ENCODE peak calls at places on chromosomes 6 and 20, in seven cellular contexts. F is SK-N-SH, P is K562, Z is HCT116, W is GM12878, D is HepG2, G is H1. N is an unnamed sample.

GRCh38 chr6:37653933-37654565 is 43.6 kb downstream of the MDGA1 start:
- DNase-seq in P (peak), D (peak), F (peak), W (peak), Z (peak), G (peak), N (peak)

GRCh38 chr6:16130437-16130891 is 1.6 kb downstream of the MYLIP start:
- DNase-seq in W (no peak), D (no peak), Z (no peak), P (no peak), G (no peak), F (no peak), N (no peak)

GRCh38 chr6:169950558-169950957 is 199.1 kb downstream of the ERMARD start:
- DNase-seq in W (no peak), P (no peak), F (no peak), G (no peak), Z (peak), D (no peak), N (peak)

GRCh38 chr6:36656441-36656840 is 22.1 kb upstream of the CDKN1A start:
- DNase-seq in D (no peak), W (no peak), F (no peak), G (no peak), Z (no peak), P (no peak), N (no peak)

GRCh38 chr6:37371158-37372083 is 17.6 kb downstream of the RNF8 start:
- DNase-seq in F (no peak), P (no peak), D (no peak), W (no peak), Z (no peak), G (no peak), N (no peak)

GRCh38 chr6:167819640-167820039 is 7.1 kb upstream of the AFDN start:
- DNase-seq in W (no peak), Z (no peak), F (no peak), G (no peak), D (no peak), P (no peak), N (no peak)

GRCh38 chr6:45911691-45912090 is 104.0 kb downstream of the CLIC5 start:
- DNase-seq in P (no peak), Z (no peak), D (no peak), F (no peak), W (no peak), G (no peak), N (no peak)

GRCh38 chr20:12660918-12661317 is 347.9 kb upstream of the SPTLC3 start:
- DNase-seq in P (no peak), G (peak), F (peak), Z (no peak), D (peak), W (no peak), N (no peak)

GRCh38 chr6:6950373-6951145 is 157.2 kb upstream of the RREB1 start:
- DNase-seq in D (no peak), Z (no peak), F (no peak), W (no peak), P (no peak), G (no peak), N (no peak)

GRCh38 chr6:132995009-132995408 is 180.6 kb downstream of the RPS12 start:
- DNase-seq in D (no peak), G (no peak), Z (no peak), F (no peak), P (no peak), W (no peak), N (no peak)

GRCh38 chr6:5457983-5458683 is 196.8 kb downstream of the FARS2 start:
- DNase-seq in W (no peak), F (no peak), P (no peak), Z (no peak), D (no peak), G (no peak), N (peak)

GRCh38 chr6:109939654-109940053 is 38.5 kb upstream of the GPR6 start:
- DNase-seq in Z (no peak), F (no peak), W (no peak), D (peak), P (no peak), G (no peak), N (no peak)

GRCh38 chr6:4670295-4670694 is 105.9 kb upstream of the CDYL start:
- DNase-seq in Z (no peak), G (peak), D (no peak), F (no peak), W (no peak), P (no peak), N (no peak)

GRCh38 chr6:134686071-134686470 is 263.8 kb downstream of the ALDH8A1 start:
- DNase-seq in G (no peak), D (no peak), Z (no peak), W (no peak), F (no peak), P (no peak), N (no peak)

GRCh38 chr6:63636516-63636968 is 940 bp downstream of the PHF3 start:
- DNase-seq in F (peak), Z (peak), G (no peak), W (no peak), P (peak), D (peak), N (peak)

GRCh38 chr6:105135056-105135455 is 44.8 kb downstream of the POPDC3 start:
- DNase-seq in F (peak), W (no peak), P (no peak), Z (no peak), G (no peak), D (peak), N (no peak)

GRCh38 chr6:67736816-67737215 is 898.3 kb upstream of the ADGRB3 start:
- DNase-seq in D (no peak), Z (no peak), G (no peak), W (no peak), F (no peak), P (no peak), N (no peak)

GRCh38 chr6:41705996-41706835 is 29.2 kb downstream of the TFEB start:
- DNase-seq in P (peak), D (peak), F (peak), W (peak), G (peak), Z (no peak), N (peak)

GRCh38 chr6:110738899-110739365 is 76.3 kb downstream of the CDK19 start:
- DNase-seq in F (no peak), P (no peak), G (no peak), Z (no peak), W (no peak), D (peak), N (no peak)

GRCh38 chr20:39381598-39381997 is 419.5 kb downstream of the DHX35 start:
- DNase-seq in F (no peak), G (no peak), D (no peak), Z (no peak), W (no peak), P (no peak), N (no peak)

GRCh38 chr6:106882601-106883518 is 91.7 kb downstream of the CD24 start:
- DNase-seq in P (no peak), F (no peak), Z (no peak), D (no peak), W (no peak), G (no peak), N (no peak)

GRCh38 chr20:22743426-22743825 is 159.1 kb upstream of the FOXA2 start:
- DNase-seq in D (no peak), W (no peak), P (no peak), F (no peak), G (no peak), Z (no peak), N (no peak)

GRCh38 chr20:63096681-63097335 is 90.0 kb upstream of the BHLHE23 start:
- DNase-seq in P (no peak), D (no peak), G (peak), Z (no peak), W (no peak), F (no peak), N (no peak)

GRCh38 chr6:128280960-128281359 is 239.4 kb downstream of the PTPRK start:
- DNase-seq in G (no peak), P (no peak), D (peak), F (no peak), W (no peak), Z (no peak), N (no peak)

GRCh38 chr20:48919882-48920526 is 1.5 kb upstream of the ARFGEF2 start:
- DNase-seq in G (no peak), P (no peak), W (no peak), F (no peak), D (peak), Z (no peak), N (peak)

GRCh38 chr6:22785036-22785435 is 215.7 kb downstream of the HDGFL1 start:
- DNase-seq in F (peak), W (no peak), G (no peak), D (no peak), P (no peak), Z (no peak), N (no peak)

GRCh38 chr6:165884813-165885765 is 222.0 kb upstream of the PDE10A start:
- DNase-seq in P (peak), G (peak), W (peak), D (peak), Z (peak), F (peak), N (peak)

DNA sequence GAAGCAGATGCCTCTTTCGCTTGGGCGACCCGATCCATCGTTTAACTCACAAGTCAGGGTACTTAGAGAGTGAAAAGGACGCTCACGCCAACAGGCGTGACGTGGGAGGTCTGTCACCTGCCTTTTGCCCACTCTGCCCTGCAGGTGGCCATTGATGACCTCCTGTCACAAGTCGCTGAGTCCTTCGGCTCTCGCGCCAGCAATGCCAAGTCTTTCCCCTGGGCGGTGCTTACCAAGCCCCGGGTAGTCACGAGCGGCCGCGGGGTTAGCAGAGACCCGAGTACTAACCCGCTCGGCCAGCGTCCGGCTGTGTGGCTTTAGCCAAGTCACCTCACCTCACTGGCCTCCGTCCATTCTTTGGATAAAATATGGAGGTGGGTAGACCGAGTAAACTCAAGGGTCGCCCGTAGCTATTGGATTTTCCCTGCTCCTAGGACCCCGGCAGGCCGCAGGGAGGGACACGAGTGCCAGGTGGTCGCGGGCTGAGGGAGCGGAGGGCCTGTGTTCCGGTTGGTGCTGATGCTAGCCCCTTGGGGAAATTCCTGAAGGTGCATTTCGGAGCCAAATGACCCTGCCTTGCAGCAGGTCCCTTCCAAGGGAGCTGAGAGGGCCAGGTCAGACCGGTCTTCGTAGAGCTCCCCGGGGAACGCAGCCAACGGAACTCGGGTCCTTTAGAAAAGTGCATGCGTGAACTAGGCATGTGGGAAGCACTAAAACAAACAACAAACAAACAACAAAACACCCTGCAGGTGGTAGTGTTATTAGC is 668 bp downstream of the PKIB start:
- DNase-seq in P (no peak), G (peak), D (peak), W (no peak), F (peak), Z (peak), N (peak)
- TF ChIP-seq JUND in P (no peak), G (no peak), D (no peak), W (no peak), F (no peak), Z (no peak), N (no peak)

DNA sequence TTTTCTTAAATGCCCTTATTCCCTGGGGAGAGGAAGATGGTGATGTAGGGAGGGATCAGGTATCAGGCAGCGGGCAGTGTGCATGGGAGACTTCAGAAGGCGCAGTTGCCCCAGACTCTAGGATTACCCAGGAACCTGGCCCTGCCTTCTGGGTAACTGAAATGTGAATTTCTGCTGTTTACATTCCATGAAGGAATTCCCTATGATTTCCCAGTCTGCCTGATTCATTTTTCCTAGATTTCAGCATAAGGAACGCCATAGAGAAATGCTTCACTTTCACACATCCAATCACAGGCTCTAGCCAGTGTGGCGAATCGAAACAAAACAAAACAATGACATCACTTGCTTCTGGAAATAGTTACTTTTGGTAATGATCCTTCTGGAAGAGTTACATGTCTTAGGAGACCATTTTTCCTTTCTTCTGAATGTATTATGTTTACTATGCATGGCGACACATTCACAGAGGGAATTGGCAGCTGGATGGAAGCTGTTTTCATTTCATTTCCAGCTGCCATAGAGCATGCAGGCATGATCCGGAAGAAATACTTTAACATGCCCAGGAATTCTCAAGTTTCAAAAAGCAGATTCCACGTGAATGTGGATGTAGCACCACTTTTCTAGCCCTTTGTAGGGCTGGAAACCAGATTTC is 33.3 kb downstream of the LRP11 start:
- DNase-seq in W (no peak), Z (no peak), D (no peak), G (no peak), F (no peak), P (no peak), N (no peak)
- TF ChIP-seq JUND in W (no peak), Z (no peak), D (no peak), G (no peak), F (no peak), P (no peak), N (no peak)

DNA sequence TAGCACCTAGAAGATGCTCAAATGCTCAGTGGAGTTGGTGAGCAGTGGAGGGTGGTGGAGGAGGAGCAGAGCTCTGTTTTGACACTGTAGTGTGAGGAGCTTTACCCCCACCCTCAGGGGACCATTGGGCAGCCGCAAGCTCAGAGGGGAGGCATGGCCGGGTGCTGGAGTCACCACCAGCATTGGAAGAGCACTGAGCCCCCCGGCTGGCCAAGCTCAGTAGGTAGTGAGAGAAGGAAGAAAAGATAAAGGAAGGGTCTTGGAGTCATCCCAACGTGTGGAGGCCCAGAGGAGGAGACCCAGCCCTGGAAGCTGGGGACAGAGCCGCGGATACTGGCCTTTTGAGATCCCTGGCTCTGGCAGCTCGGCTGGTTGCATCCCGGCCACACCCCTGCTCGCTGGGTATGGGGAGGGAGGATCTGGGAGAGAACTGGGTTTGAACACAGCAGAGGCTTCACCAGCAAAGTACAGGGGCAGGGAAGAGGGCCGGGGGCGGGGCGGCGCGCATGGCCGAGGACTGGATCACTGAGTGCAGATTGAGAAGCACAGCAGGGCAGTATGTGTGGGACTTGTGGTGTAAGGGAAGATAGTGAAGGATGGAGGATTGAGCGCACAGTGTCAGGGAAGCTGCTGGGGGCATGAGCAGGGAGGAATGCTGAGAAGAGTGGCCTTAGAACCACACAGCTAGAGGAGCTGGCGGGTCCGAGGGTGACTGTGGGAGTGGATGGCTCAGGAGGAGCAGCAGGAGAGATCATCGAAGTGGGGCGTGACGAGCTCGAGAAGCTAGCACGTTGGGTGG is 24.4 kb downstream of the SYNDIG1 start:
- DNase-seq in W (no peak), G (no peak), F (no peak), P (no peak), Z (no peak), D (no peak), N (no peak)
- TF ChIP-seq JUND in W (no peak), G (no peak), F (no peak), P (no peak), Z (no peak), D (no peak), N (no peak)

DNA sequence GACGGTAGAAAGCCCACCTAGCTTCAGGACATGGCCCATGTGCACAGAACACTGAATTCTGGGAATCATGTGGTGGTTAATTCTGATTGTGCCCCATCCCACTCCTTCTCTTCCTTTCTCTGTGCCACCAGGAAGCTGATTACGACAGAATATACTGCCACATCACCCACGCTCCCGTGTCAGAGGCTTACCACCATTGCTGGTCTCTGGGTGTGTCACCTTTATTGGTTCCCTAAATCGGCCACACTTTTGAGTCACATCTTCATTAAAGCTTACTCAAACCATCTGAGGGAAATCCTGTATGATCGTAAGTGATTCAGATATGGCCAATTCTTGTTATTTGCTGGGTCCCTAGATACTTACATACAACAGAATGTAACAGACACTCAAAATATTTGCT is 3.1 kb downstream of the TRMT6 start:
- DNase-seq in D (no peak), G (no peak), F (no peak), W (no peak), Z (no peak), P (no peak), N (no peak)
- TF ChIP-seq JUND in D (no peak), G (no peak), F (no peak), W (no peak), Z (no peak), P (no peak), N (no peak)

GRCh38 chr20:1440024-1440423 is 26.6 kb downstream of the NSFL1C start:
- DNase-seq in F (peak), Z (peak), G (peak), P (peak), D (peak), W (no peak), N (no peak)
- TF ChIP-seq JUND in F (no peak), Z (no peak), G (no peak), P (no peak), D (no peak), W (no peak), N (no peak)

GRCh38 chr6:153121311-153121710 is 9.8 kb downstream of the RGS17 start:
- DNase-seq in W (no peak), D (no peak), G (no peak), P (no peak), F (no peak), Z (no peak), N (no peak)

GRCh38 chr6:153123801-153124200 is 7.3 kb downstream of the RGS17 start:
- DNase-seq in G (no peak), Z (no peak), P (no peak), W (no peak), F (no peak), D (no peak), N (no peak)

GRCh38 chr6:153126218-153126617 is 4.9 kb downstream of the RGS17 start:
- DNase-seq in D (no peak), Z (no peak), G (no peak), W (no peak), F (no peak), P (no peak), N (no peak)

GRCh38 chr6:153129873-153130514 is 1.1 kb downstream of the RGS17 start:
- DNase-seq in W (no peak), P (no peak), D (no peak), Z (no peak), G (no peak), F (peak), N (no peak)

DNA sequence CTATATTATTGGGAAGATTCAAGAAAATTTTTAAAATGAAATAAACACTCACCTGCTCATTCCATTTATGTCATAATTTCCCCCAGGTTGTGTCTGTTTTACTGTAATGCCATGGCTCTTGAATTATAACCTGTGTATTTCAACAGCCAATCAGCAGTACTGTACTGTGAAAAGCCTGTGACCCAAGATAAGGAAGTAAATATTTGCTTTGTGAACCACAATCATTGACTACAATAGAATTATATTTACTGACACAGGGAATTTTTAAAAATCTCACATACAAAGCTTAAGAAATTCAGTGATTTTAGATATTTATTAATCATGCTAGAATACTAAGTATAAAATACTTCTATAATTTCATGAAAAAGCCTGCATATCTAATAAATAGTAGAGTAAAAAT is 6.0 kb downstream of the RGS17 start:
- DNase-seq in W (no peak), Z (no peak), P (no peak), F (no peak), G (no peak), D (no peak), N (no peak)
- TF ChIP-seq JUND in W (no peak), Z (no peak), P (no peak), F (no peak), G (no peak), D (no peak), N (no peak)

GRCh38 chr6:112054001-112054400 is at the start of gene CCN6:
- DNase-seq in W (no peak), Z (no peak), P (no peak), D (no peak), G (no peak), F (no peak), N (no peak)

GRCh38 chr6:112049051-112049799 is 4.7 kb upstream of the CCN6 start:
- DNase-seq in F (no peak), Z (no peak), G (no peak), P (no peak), D (peak), W (no peak), N (no peak)

GRCh38 chr6:112054520-112055160 is 736 bp downstream of the CCN6 start:
- DNase-seq in G (no peak), D (no peak), F (no peak), Z (no peak), P (no peak), W (no peak), N (no peak)

GRCh38 chr6:112050417-112050816 is 3.5 kb upstream of the CCN6 start:
- DNase-seq in G (no peak), Z (no peak), P (no peak), D (no peak), F (no peak), W (no peak), N (no peak)

DNA sequence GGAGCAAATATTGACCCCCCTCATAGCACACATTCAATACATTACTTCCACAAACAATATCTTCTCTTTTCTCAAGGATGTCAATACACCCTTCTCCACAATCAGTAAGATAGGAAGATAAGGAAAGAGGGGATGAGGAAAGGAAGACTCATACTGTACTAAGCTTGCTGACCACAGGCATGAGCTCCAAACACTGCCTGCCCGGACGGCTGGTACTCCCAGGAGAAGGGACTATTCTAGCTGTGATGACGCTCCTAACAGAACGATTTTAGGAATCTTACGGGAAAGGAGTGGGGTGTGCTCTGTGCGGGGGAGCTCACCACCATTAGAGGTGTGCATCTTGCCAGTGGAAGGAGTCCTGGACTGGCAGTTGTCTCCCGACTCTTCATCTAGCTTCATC is 3.9 kb upstream of the CCN6 start:
- DNase-seq in D (no peak), Z (no peak), G (no peak), P (no peak), F (no peak), W (no peak), N (no peak)
- TF ChIP-seq JUND in D (no peak), Z (no peak), G (no peak), P (no peak), F (no peak), W (no peak), N (no peak)

N was measured in T47D.